ENCODE peak calls at places on chromosomes 13 and 19, in seven cellular contexts. K, A, M, S, Z, P and Y are unnamed samples.

GRCh38 chr13:94596575-94596971 is 621 bp upstream of the TGDS start:
- DNase-seq in K (no peak), P (no peak), A (no peak), Z (no peak), M (peak; percentile 24), S (no peak), Y (no peak)

GRCh38 chr19:38917921-38918491 is 6.0 kb upstream of the CCER2 start:
- DNase-seq in M (no peak), P (no peak), A (no peak), K (no peak), Z (no peak), S (no peak), Y (no peak)

GRCh38 chr13:112730157-112730671 is 40.4 kb downstream of the ATP11A start:
- DNase-seq in A (no peak), K (no peak), M (no peak), P (no peak), S (no peak), Z (no peak), Y (peak; percentile 86)

GRCh38 chr13:109331898-109332297 is 454.5 kb downstream of the IRS2 start:
- DNase-seq in Z (no peak), M (no peak), P (no peak), K (no peak), A (no peak), S (no peak), Y (no peak)

GRCh38 chr13:66036024-66036614 is 1194.0 kb downstream of the PCDH9 start:
- DNase-seq in P (no peak), S (peak; percentile 23), A (no peak), Z (no peak), M (no peak), K (no peak), Y (no peak)

GRCh38 chr19:46133101-46133627 is 8.7 kb upstream of the IGFL3 start:
- DNase-seq in M (peak; percentile 41), K (peak; percentile 23), A (peak; percentile 7), P (peak; percentile 67), Z (peak; percentile 21), S (peak; percentile 2), Y (peak; percentile 5)

GRCh38 chr19:46915386-46915785 is 54.6 kb downstream of the ARHGAP35 start:
- DNase-seq in A (no peak), P (no peak), Z (no peak), M (no peak), K (no peak), S (no peak), Y (no peak)

GRCh38 chr19:13001166-13001501 is 5.9 kb downstream of the NFIX start:
- DNase-seq in M (no peak), K (no peak), Z (no peak), A (peak; percentile 9), P (no peak), S (no peak), Y (no peak)

GRCh38 chr13:76954568-76954967 is 6.3 kb downstream of the ACOD1 start:
- DNase-seq in P (no peak), K (no peak), S (no peak), A (no peak), Z (no peak), M (no peak), Y (no peak)

GRCh38 chr13:102280366-102280765 is 121.5 kb downstream of the FGF14 start:
- DNase-seq in K (no peak), M (no peak), S (no peak), P (no peak), A (no peak), Z (no peak), Y (no peak)

GRCh38 chr13:45718992-45719391 is 16.9 kb downstream of the CBY2 start:
- DNase-seq in P (no peak), Z (no peak), A (no peak), M (no peak), K (no peak), S (no peak), Y (no peak)

GRCh38 chr13:112576191-112576590 is 11.8 kb downstream of the TUBGCP3 start:
- DNase-seq in K (no peak), A (no peak), M (no peak), P (no peak), S (no peak), Z (no peak), Y (no peak)

GRCh38 chr19:49363265-49364082 is at the start of gene DKKL1:
- DNase-seq in Z (peak; percentile 100), K (peak; percentile 100), S (peak; percentile 99), M (peak; percentile 100), P (peak; percentile 92), A (peak; percentile 100), Y (peak; percentile 94)

GRCh38 chr19:12913871-12914690 is 5.0 kb downstream of the SYCE2 start:
- DNase-seq in M (no peak), P (no peak), A (peak; percentile 39), S (no peak), Z (no peak), K (peak; percentile 30), Y (peak; percentile 28)

GRCh38 chr13:41864658-41865057 is 96.3 kb downstream of the VWA8 start:
- DNase-seq in M (no peak), A (no peak), P (no peak), K (peak; percentile 43), S (no peak), Z (no peak), Y (no peak)

GRCh38 chr19:54461201-54462071 is 2.1 kb downstream of the LENG9 start:
- DNase-seq in P (no peak), Z (no peak), K (no peak), M (no peak), S (no peak), A (no peak), Y (no peak)

GRCh38 chr13:51001335-51001734 is 91.7 kb downstream of the RNASEH2B start:
- DNase-seq in Z (no peak), S (no peak), P (no peak), K (no peak), M (no peak), A (no peak), Y (no peak)

GRCh38 chr19:4684312-4685095 is 14.4 kb upstream of the MYDGF start:
- DNase-seq in M (no peak), S (no peak), K (no peak), Z (no peak), A (no peak), P (no peak), Y (no peak)

DNA sequence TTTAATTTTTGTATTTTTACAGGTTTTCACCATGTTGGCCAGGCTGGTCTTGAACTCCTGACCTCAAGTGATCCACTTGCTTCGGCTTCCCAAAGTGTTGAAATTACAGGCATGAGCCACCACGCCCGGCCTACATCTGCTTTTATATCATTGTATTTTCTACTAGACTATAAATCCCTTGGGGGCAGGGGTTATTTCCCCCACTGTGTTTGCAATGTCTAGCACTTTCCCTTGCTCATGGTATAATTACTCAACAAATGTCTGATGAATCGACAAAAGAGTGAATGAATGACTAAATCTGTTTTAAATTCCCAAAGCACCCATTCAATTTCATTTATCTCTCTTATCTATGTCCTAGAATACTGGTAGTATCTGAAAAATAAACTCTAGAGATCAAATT is 244.5 kb upstream of the CSNK1A1L start:
- DNase-seq in S (no peak), P (no peak), A (no peak), Z (no peak), K (no peak), M (no peak), Y (no peak)
- TF ChIP-seq POLR2A in S (no peak), P (no peak), A (no peak), Z (no peak), K (no peak), M (no peak), Y (no peak)

DNA sequence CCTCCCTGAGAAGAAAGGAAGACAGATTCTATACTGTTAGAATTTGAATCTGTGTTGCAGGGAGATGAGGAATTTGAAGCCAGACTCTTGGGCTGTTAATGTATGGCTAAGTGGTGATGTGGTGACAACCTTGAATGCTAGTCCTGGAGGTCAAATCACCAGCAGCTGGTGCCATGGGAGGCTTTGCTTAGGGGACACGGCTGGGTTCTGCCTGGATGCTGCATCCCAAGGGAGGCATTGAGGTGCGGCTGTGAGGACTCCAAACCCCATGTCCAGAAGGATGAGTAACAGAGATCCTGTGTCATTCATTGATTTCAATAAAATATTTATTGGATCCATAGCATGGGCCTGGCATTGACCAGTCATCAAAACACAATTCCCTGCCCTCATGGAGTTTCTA is 42.3 kb downstream of the RFX2 start:
- DNase-seq in K (no peak), M (no peak), Z (peak; percentile 7), S (no peak), A (no peak), P (no peak), Y (no peak)
- H3K4me1 ChIP-seq in K (peaks cover 32% of the 10 kb centered on the region), M (peaks cover 32% of the 10 kb centered on the region), Z (peaks cover 36% of the 10 kb centered on the region), S (peaks cover 27% of the 10 kb centered on the region), A (peaks cover 25% of the 10 kb centered on the region), P (no peaks in the 10 kb centered on the region), Y (peaks cover 22% of the 10 kb centered on the region)

DNA sequence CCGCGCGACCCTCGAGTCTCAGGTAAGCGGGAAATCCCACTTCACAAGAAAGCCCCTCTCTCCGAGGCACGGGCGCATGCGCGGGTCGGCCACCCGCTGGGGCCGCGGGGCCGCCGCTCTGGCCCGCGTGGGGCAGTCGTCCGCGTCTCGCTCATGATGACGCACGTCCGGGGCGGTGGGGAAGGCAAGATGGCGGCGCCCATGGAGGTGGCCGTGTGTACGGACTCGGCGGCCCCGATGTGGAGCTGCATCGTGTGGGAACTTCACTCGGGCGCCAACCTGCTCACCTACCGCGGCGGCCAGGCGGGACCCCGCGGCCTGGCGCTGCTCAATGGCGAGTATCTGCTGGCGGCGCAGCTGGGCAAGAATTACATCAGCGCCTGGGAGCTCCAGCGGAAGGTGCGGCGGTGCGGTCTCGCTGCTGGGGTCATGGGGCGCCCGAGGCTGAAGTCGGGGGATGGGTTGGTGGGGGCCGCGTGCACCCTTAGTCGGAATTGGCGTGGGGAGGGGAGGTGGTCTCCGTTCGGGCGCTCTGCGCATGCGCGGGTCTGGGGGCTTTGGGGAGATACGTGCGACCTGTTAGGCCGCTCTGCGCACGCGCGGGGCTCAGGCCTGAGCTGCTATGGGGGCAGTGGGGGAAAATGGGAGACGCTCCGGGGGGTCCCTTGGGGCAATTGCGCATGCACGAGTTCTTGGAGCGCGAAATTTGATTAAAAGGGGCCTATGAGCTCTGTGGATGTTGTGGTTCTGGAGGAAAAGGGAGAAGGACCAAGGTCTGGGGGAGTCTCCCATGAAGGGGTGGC is at the start of gene WDR18:
- DNase-seq in A (peak; percentile 91), P (peak; percentile 92), Z (peak; percentile 93), S (peak; percentile 96), K (peak; percentile 94), M (peak; percentile 93), Y (peak; percentile 89)
- TF ChIP-seq POLR2A in A (peak; percentile 70), P (peak; percentile 54), Z (peak; percentile 86), S (peak; percentile 78), K (no peak), M (peak; percentile 75), Y (peak; percentile 62)

GRCh38 chr19:27861411-27861975 is 1351.5 kb downstream of the UQCRFS1 start:
- DNase-seq in M (no peak), S (no peak), P (no peak), K (no peak), Z (no peak), A (no peak), Y (no peak)

GRCh38 chr19:27860309-27860934 is 1352.5 kb downstream of the UQCRFS1 start:
- DNase-seq in K (no peak), S (no peak), P (no peak), M (no peak), Z (no peak), A (no peak), Y (no peak)

GRCh38 chr19:27858981-27859581 is 1353.9 kb downstream of the UQCRFS1 start:
- DNase-seq in Z (no peak), M (no peak), A (no peak), K (no peak), P (no peak), S (no peak), Y (no peak)

DNA sequence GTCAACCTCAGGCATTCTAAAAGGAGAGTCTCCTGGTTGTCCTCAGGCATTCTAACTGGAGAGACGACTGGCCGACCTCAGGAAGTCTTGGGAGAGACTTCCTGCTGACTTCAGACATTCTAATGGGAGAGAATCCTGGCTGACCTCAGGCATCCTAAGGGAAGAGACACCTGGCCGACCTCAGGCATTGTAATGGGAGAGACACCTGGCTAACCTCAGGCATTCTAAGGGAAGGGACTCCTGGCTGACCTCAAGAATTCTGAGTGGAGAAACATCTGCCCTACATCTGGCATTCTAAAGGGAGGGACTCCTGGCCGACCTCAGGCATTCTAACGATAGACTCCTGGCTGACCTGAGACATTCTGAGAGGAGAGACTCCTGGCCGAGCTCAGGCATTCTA is 1353.3 kb downstream of the UQCRFS1 start:
- DNase-seq in K (no peak), P (no peak), Z (no peak), S (no peak), M (no peak), A (no peak), Y (no peak)
- H3K4me1 ChIP-seq in K (no peaks in the 10 kb centered on the region), P (no peaks in the 10 kb centered on the region), Z (no peaks in the 10 kb centered on the region), S (no peaks in the 10 kb centered on the region), M (no peaks in the 10 kb centered on the region), A (no peaks in the 10 kb centered on the region), Y (no peaks in the 10 kb centered on the region)